ENCODE peak calls at places on chromosomes 5 and 9, in eight cellular contexts. Z is MM.1S; J is tibial nerve; B is gastrocnemius medialis; K is WERI-Rb-1; L is naive thymus-derived CD4-positive, alpha-beta T cell; T is breast epithelium; P is ovary. Y is an unnamed sample.

GRCh38 chr5:10351882-10352395 is 1.6 kb upstream of the MARCHF6 start:
- DNase-seq in J (no peak), K (no peak), B (no peak), P (no peak), T (no peak), L (no peak), Z (no peak), Y (peak)

GRCh38 chr5:132812949-132813598 is at the start of gene SOWAHA:
- DNase-seq in L (no peak), Z (no peak), J (no peak), B (no peak), T (no peak), K (peak), P (no peak), Y (no peak)

GRCh38 chr9:134644715-134645606 is 3.4 kb downstream of the COL5A1 start:
- DNase-seq in T (peak), Z (no peak), J (peak), K (no peak), L (no peak), P (peak), B (peak), Y (peak)

GRCh38 chr9:98879958-98880300 is 63.8 kb upstream of the COL15A1 start:
- DNase-seq in Z (no peak), T (no peak), L (no peak), J (no peak), B (no peak), K (no peak), P (no peak), Y (no peak)

GRCh38 chr5:160797020-160797419 is 55.0 kb downstream of the ATP10B start:
- DNase-seq in T (no peak), K (no peak), P (no peak), L (no peak), Z (no peak), B (no peak), J (no peak), Y (no peak)

GRCh38 chr5:105506692-105507277 is 1944.2 kb upstream of the NUDT12 start:
- DNase-seq in L (no peak), Z (peak), P (no peak), B (no peak), T (no peak), J (no peak), K (peak), Y (no peak)

GRCh38 chr9:15755660-15756059 is 202.8 kb downstream of the CCDC171 start:
- DNase-seq in L (no peak), P (no peak), B (no peak), T (no peak), J (no peak), K (no peak), Z (no peak), Y (no peak)

GRCh38 chr5:16147179-16147900 is 32.3 kb downstream of the MARCHF11 start:
- DNase-seq in L (no peak), J (no peak), T (no peak), P (no peak), K (no peak), B (no peak), Z (no peak), Y (no peak)

GRCh38 chr9:38358390-38359296 is 33.9 kb upstream of the ALDH1B1 start:
- DNase-seq in K (no peak), B (no peak), J (no peak), P (no peak), L (no peak), T (no peak), Z (no peak), Y (peak)

GRCh38 chr9:72169185-72169584 is 19.9 kb downstream of the GDA start:
- DNase-seq in B (no peak), P (no peak), Z (peak), T (no peak), L (no peak), K (no peak), J (no peak), Y (no peak)

GRCh38 chr5:114062940-114063867 is 298.7 kb upstream of the KCNN2 start:
- DNase-seq in P (no peak), Z (no peak), L (no peak), T (no peak), J (no peak), B (no peak), K (no peak), Y (no peak)

GRCh38 chr9:92650839-92651621 is 18.9 kb downstream of the IPPK start:
- DNase-seq in J (no peak), K (no peak), B (no peak), Z (no peak), L (no peak), P (peak), T (no peak), Y (no peak)

GRCh38 chr5:121497176-121497575 is 354.5 kb upstream of the FTMT start:
- DNase-seq in B (no peak), Z (no peak), L (no peak), J (no peak), P (no peak), T (no peak), K (no peak), Y (no peak)

GRCh38 chr5:143495124-143495523 is 91.6 kb upstream of the NR3C1 start:
- DNase-seq in J (no peak), Z (no peak), T (no peak), P (no peak), K (no peak), L (no peak), B (no peak), Y (no peak)

GRCh38 chr9:6959275-6960000 is 201.7 kb downstream of the KDM4C start:
- DNase-seq in B (no peak), T (no peak), L (no peak), P (no peak), K (peak), J (no peak), Z (no peak), Y (no peak)

GRCh38 chr5:181044662-181045305 is 4.7 kb downstream of the BTNL9 start:
- DNase-seq in T (no peak), P (no peak), B (no peak), Z (no peak), L (no peak), J (no peak), K (no peak), Y (no peak)

GRCh38 chr5:58122157-58122556 is 337.7 kb downstream of the PLK2 start:
- DNase-seq in J (no peak), T (no peak), B (no peak), K (no peak), L (no peak), Z (no peak), P (no peak), Y (no peak)

GRCh38 chr5:10222326-10222725 is 27.4 kb downstream of the ATPSCKMT start:
- DNase-seq in T (no peak), J (no peak), K (no peak), P (no peak), L (no peak), Z (no peak), B (no peak), Y (no peak)

GRCh38 chr5:141384471-141385267 is 2.1 kb downstream of the PCDHGA7 start:
- DNase-seq in T (no peak), J (no peak), L (no peak), P (no peak), B (no peak), Z (no peak), K (no peak), Y (no peak)
- H3K27ac ChIP-seq in T (no peak), J (no peak), L (no peak), P (no peak), B (no peak), Z (no peak), K (no peak), Y (no peak)

GRCh38 chr9:111158375-111158774 is 120.1 kb upstream of the LPAR1 start:
- DNase-seq in T (no peak), K (no peak), P (no peak), L (no peak), Z (no peak), B (no peak), J (no peak), Y (no peak)

GRCh38 chr9:111163738-111164399 is 125.6 kb upstream of the LPAR1 start:
- DNase-seq in P (no peak), Z (no peak), J (no peak), T (no peak), L (no peak), K (no peak), B (no peak), Y (no peak)

GRCh38 chr9:111161015-111161415 is 122.7 kb upstream of the LPAR1 start:
- DNase-seq in L (no peak), K (no peak), B (no peak), Z (no peak), T (no peak), J (no peak), P (no peak), Y (no peak)
- H3K4me3 ChIP-seq in L (no peak), K (no peak), B (no peak), Z (no peak), T (no peak), J (no peak), P (no peak), Y (no peak)

GRCh38 chr5:41223962-41224361 is 10.6 kb upstream of the C6 start:
- DNase-seq in Z (no peak), T (no peak), J (no peak), P (no peak), L (no peak), K (no peak), B (no peak), Y (no peak)

GRCh38 chr5:41218929-41219328 is 5.6 kb upstream of the C6 start:
- DNase-seq in L (no peak), P (no peak), K (no peak), B (no peak), Z (no peak), J (no peak), T (no peak), Y (no peak)

GRCh38 chr5:41214199-41214598 is 867 bp upstream of the C6 start:
- DNase-seq in P (no peak), L (no peak), J (no peak), T (no peak), B (no peak), Z (no peak), K (no peak), Y (no peak)

DNA sequence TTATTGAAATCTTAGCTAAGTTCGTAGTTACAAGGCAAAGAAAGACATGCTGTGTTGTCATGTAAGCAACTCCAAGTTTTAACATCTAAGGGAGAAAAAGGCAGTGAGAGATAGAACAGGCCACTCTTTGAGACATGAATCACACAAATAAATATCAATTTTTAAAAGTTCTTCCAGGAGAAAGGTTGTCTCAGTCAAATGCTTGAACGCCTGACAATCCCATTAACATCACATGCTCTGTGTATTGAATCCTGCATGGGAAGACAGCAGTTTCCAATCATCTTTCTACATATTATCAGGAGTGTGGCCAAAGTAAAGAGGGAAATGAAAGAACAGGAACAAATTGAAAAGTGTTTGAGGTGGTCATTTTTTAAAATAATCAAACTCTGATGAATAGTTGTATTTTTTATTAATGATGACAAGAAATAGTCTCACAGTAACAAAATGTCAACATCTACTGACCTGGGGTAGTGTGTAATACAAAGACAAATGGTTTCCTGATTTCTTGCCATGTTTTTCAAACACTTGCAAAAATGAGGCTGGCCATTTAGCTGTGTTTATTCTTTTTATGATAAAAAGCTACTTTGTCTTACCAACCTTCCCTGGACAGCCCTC is 6.4 kb upstream of the C6 start:
- DNase-seq in J (no peak), B (no peak), K (no peak), P (no peak), T (no peak), Z (no peak), L (no peak), Y (no peak)
- H3K27ac ChIP-seq in J (peak), B (no peak), K (no peak), P (no peak), T (no peak), Z (no peak), L (no peak), Y (no peak)

DNA sequence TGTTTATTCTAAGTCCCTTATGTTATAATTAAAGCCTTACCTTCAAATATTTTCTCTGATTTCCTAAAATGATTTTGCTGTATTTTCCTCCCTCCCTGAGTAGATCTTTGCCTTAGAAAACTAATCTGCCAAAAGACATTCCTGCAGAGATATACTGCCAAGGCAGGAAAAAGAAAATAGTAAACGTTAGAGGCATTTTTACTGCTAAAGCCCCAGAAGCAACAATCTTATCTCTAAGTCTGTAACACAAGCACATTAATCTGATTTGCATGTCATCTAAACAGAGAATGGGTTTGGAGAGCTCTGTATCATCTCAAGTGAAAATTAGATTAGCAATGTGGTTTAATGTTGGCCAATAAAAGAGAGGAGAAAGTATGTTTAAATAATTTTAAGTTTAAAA is 847.7 kb downstream of the MAT2B start:
- DNase-seq in Z (no peak), L (no peak), P (no peak), B (no peak), K (no peak), J (no peak), T (no peak), Y (no peak)
- H3K4me3 ChIP-seq in Z (no peak), L (no peak), P (no peak), B (no peak), K (no peak), J (no peak), T (no peak), Y (no peak)

Y was measured in RWPE2.